ENCODE peak calls at places on chromosomes 1 and 21, in eight cellular contexts. One of them, this sample, is unnamed.

GRCh38 chr1:151957098-151957497 is 36.6 kb downstream of the S100A10 start:
- DNase-seq in AG10803: no peak
- DNase-seq in HuH-7: no peak
- DNase-seq in NCI-H2171: no peak
- DNase-seq in ELF-1: no peak
- DNase-seq in DND-41: no peak
- DNase-seq in cardiac muscle cell: no peak
- DNase-seq in effector memory CD8-positive, alpha-beta T cell: no peak
- DNase-seq in this sample: no peak

GRCh38 chr1:65512967-65513777 is 92.7 kb downstream of the LEPR start:
- DNase-seq in AG10803: peak
- DNase-seq in HuH-7: no peak
- DNase-seq in NCI-H2171: no peak
- DNase-seq in ELF-1: no peak
- DNase-seq in DND-41: no peak
- DNase-seq in cardiac muscle cell: no peak
- DNase-seq in effector memory CD8-positive, alpha-beta T cell: no peak
- DNase-seq in this sample: no peak

GRCh38 chr21:31577280-31577679 is 82.2 kb upstream of the SOD1 start:
- DNase-seq in AG10803: no peak
- DNase-seq in HuH-7: no peak
- DNase-seq in NCI-H2171: no peak
- DNase-seq in ELF-1: no peak
- DNase-seq in DND-41: no peak
- DNase-seq in cardiac muscle cell: no peak
- DNase-seq in effector memory CD8-positive, alpha-beta T cell: no peak
- DNase-seq in this sample: no peak

GRCh38 chr1:186327331-186327730 is 47.7 kb downstream of the TPR start:
- DNase-seq in AG10803: no peak
- DNase-seq in HuH-7: no peak
- DNase-seq in NCI-H2171: no peak
- DNase-seq in ELF-1: no peak
- DNase-seq in DND-41: no peak
- DNase-seq in cardiac muscle cell: no peak
- DNase-seq in effector memory CD8-positive, alpha-beta T cell: no peak
- DNase-seq in this sample: no peak

GRCh38 chr1:53071167-53071865 is 9.3 kb downstream of the PODN start:
- DNase-seq in AG10803: no peak
- DNase-seq in HuH-7: no peak
- DNase-seq in NCI-H2171: no peak
- DNase-seq in ELF-1: no peak
- DNase-seq in DND-41: no peak
- DNase-seq in cardiac muscle cell: no peak
- DNase-seq in effector memory CD8-positive, alpha-beta T cell: no peak
- DNase-seq in this sample: no peak

GRCh38 chr1:64748706-64749105 is 3.8 kb downstream of the RAVER2 start:
- DNase-seq in AG10803: no peak
- DNase-seq in HuH-7: no peak
- DNase-seq in NCI-H2171: no peak
- DNase-seq in ELF-1: no peak
- DNase-seq in DND-41: no peak
- DNase-seq in cardiac muscle cell: no peak
- DNase-seq in effector memory CD8-positive, alpha-beta T cell: no peak
- DNase-seq in this sample: no peak

GRCh38 chr1:220817907-220818306 is 31.2 kb downstream of the MTARC1 start:
- DNase-seq in AG10803: peak
- DNase-seq in HuH-7: no peak
- DNase-seq in NCI-H2171: no peak
- DNase-seq in ELF-1: no peak
- DNase-seq in DND-41: no peak
- DNase-seq in cardiac muscle cell: no peak
- DNase-seq in effector memory CD8-positive, alpha-beta T cell: no peak
- DNase-seq in this sample: no peak

GRCh38 chr1:28249013-28249870 is 10.1 kb upstream of the SESN2 start:
- DNase-seq in AG10803: peak
- DNase-seq in HuH-7: no peak
- DNase-seq in NCI-H2171: no peak
- DNase-seq in ELF-1: peak
- DNase-seq in DND-41: peak
- DNase-seq in cardiac muscle cell: no peak
- DNase-seq in effector memory CD8-positive, alpha-beta T cell: no peak
- DNase-seq in this sample: peak

GRCh38 chr1:64248065-64248464 is 44.6 kb downstream of the UBE2U start:
- DNase-seq in AG10803: no peak
- DNase-seq in HuH-7: no peak
- DNase-seq in NCI-H2171: peak
- DNase-seq in ELF-1: no peak
- DNase-seq in DND-41: no peak
- DNase-seq in cardiac muscle cell: no peak
- DNase-seq in effector memory CD8-positive, alpha-beta T cell: no peak
- DNase-seq in this sample: peak

GRCh38 chr1:119254067-119254720 is 113.7 kb upstream of the WARS2 start:
- DNase-seq in AG10803: peak
- DNase-seq in HuH-7: no peak
- DNase-seq in NCI-H2171: no peak
- DNase-seq in ELF-1: no peak
- DNase-seq in DND-41: no peak
- DNase-seq in cardiac muscle cell: no peak
- DNase-seq in effector memory CD8-positive, alpha-beta T cell: no peak
- DNase-seq in this sample: peak

GRCh38 chr1:212232020-212232570 is 53.1 kb upstream of the PPP2R5A start:
- DNase-seq in AG10803: no peak
- DNase-seq in HuH-7: no peak
- DNase-seq in NCI-H2171: no peak
- DNase-seq in ELF-1: no peak
- DNase-seq in DND-41: peak
- DNase-seq in cardiac muscle cell: no peak
- DNase-seq in effector memory CD8-positive, alpha-beta T cell: no peak
- DNase-seq in this sample: no peak

GRCh38 chr1:68057050-68057449 is 6.6 kb upstream of the DIRAS3 start:
- DNase-seq in AG10803: no peak
- DNase-seq in HuH-7: no peak
- DNase-seq in NCI-H2171: no peak
- DNase-seq in ELF-1: no peak
- DNase-seq in DND-41: no peak
- DNase-seq in cardiac muscle cell: no peak
- DNase-seq in effector memory CD8-positive, alpha-beta T cell: no peak
- DNase-seq in this sample: no peak

GRCh38 chr1:246753670-246754535 is 29.7 kb downstream of the SCCPDH start:
- DNase-seq in AG10803: peak
- DNase-seq in HuH-7: peak
- DNase-seq in NCI-H2171: peak
- DNase-seq in ELF-1: peak
- DNase-seq in DND-41: peak
- DNase-seq in cardiac muscle cell: peak
- DNase-seq in effector memory CD8-positive, alpha-beta T cell: peak
- DNase-seq in this sample: peak

GRCh38 chr1:102640312-102640711 is 468.0 kb downstream of the COL11A1 start:
- DNase-seq in AG10803: no peak
- DNase-seq in HuH-7: no peak
- DNase-seq in NCI-H2171: no peak
- DNase-seq in ELF-1: no peak
- DNase-seq in DND-41: no peak
- DNase-seq in cardiac muscle cell: no peak
- DNase-seq in effector memory CD8-positive, alpha-beta T cell: no peak
- DNase-seq in this sample: no peak

GRCh38 chr1:38908821-38909220 is 27.4 kb upstream of the GJA9 start:
- DNase-seq in AG10803: no peak
- DNase-seq in HuH-7: no peak
- DNase-seq in NCI-H2171: no peak
- DNase-seq in ELF-1: no peak
- DNase-seq in DND-41: no peak
- DNase-seq in cardiac muscle cell: no peak
- DNase-seq in effector memory CD8-positive, alpha-beta T cell: no peak
- DNase-seq in this sample: no peak

GRCh38 chr1:170864238-170864637 is 71.1 kb upstream of the MROH9 start:
- DNase-seq in AG10803: no peak
- DNase-seq in HuH-7: no peak
- DNase-seq in NCI-H2171: no peak
- DNase-seq in ELF-1: no peak
- DNase-seq in DND-41: no peak
- DNase-seq in cardiac muscle cell: no peak
- DNase-seq in effector memory CD8-positive, alpha-beta T cell: no peak
- DNase-seq in this sample: no peak

GRCh38 chr1:228434674-228435073 is 18.0 kb upstream of the TRIM17 start:
- DNase-seq in AG10803: peak
- DNase-seq in HuH-7: no peak
- DNase-seq in NCI-H2171: no peak
- DNase-seq in ELF-1: no peak
- DNase-seq in DND-41: no peak
- DNase-seq in cardiac muscle cell: no peak
- DNase-seq in effector memory CD8-positive, alpha-beta T cell: no peak
- DNase-seq in this sample: peak

GRCh38 chr1:1068374-1069060 is 5.6 kb downstream of the RNF223 start:
- DNase-seq in AG10803: no peak
- DNase-seq in HuH-7: no peak
- DNase-seq in NCI-H2171: peak
- DNase-seq in ELF-1: no peak
- DNase-seq in DND-41: no peak
- DNase-seq in cardiac muscle cell: peak
- DNase-seq in effector memory CD8-positive, alpha-beta T cell: peak
- DNase-seq in this sample: no peak

GRCh38 chr1:241555526-241555925 is 23.3 kb downstream of the KMO start:
- DNase-seq in AG10803: no peak
- DNase-seq in HuH-7: no peak
- DNase-seq in NCI-H2171: no peak
- DNase-seq in ELF-1: no peak
- DNase-seq in DND-41: no peak
- DNase-seq in cardiac muscle cell: no peak
- DNase-seq in effector memory CD8-positive, alpha-beta T cell: no peak
- DNase-seq in this sample: no peak

GRCh38 chr1:212366901-212367300 is 47.8 kb downstream of the PACC1 start:
- DNase-seq in AG10803: peak
- DNase-seq in HuH-7: no peak
- DNase-seq in NCI-H2171: no peak
- DNase-seq in ELF-1: no peak
- DNase-seq in DND-41: no peak
- DNase-seq in cardiac muscle cell: no peak
- DNase-seq in effector memory CD8-positive, alpha-beta T cell: no peak
- DNase-seq in this sample: no peak

GRCh38 chr1:28913786-28914227 is 562 bp upstream of the EPB41 start:
- DNase-seq in AG10803: no peak
- DNase-seq in HuH-7: no peak
- DNase-seq in NCI-H2171: no peak
- DNase-seq in ELF-1: no peak
- DNase-seq in DND-41: no peak
- DNase-seq in cardiac muscle cell: no peak
- DNase-seq in effector memory CD8-positive, alpha-beta T cell: no peak
- DNase-seq in this sample: no peak

GRCh38 chr1:203140743-203141520 is 13.4 kb downstream of the ADORA1 start:
- DNase-seq in AG10803: no peak
- DNase-seq in HuH-7: no peak
- DNase-seq in NCI-H2171: no peak
- DNase-seq in ELF-1: peak
- DNase-seq in DND-41: no peak
- DNase-seq in cardiac muscle cell: peak
- DNase-seq in effector memory CD8-positive, alpha-beta T cell: no peak
- DNase-seq in this sample: peak

GRCh38 chr1:67931198-67931597 is 97.9 kb upstream of the GNG12 start:
- DNase-seq in AG10803: no peak
- DNase-seq in HuH-7: no peak
- DNase-seq in NCI-H2171: no peak
- DNase-seq in ELF-1: no peak
- DNase-seq in DND-41: no peak
- DNase-seq in cardiac muscle cell: no peak
- DNase-seq in effector memory CD8-positive, alpha-beta T cell: no peak
- DNase-seq in this sample: no peak

GRCh38 chr1:169133801-169134558 is 27.5 kb downstream of the ATP1B1 start:
- DNase-seq in AG10803: peak
- DNase-seq in HuH-7: no peak
- DNase-seq in NCI-H2171: no peak
- DNase-seq in ELF-1: no peak
- DNase-seq in DND-41: no peak
- DNase-seq in cardiac muscle cell: no peak
- DNase-seq in effector memory CD8-positive, alpha-beta T cell: no peak
- DNase-seq in this sample: no peak

This sample was measured in mesendoderm.